ENCODE peak calls at places on chromosomes 13 and 19, in ten cellular contexts. H is T-helper 9 cell; W is NCI-H82; G is endothelial cell; J is right cardiac atrium; U is kidney epithelial cell; Q is omental fat pad; K is nephron progenitor cell; N is T-helper 2 cell treated with Interferon-gamma antibody and Interleukin-4, amounts not matched to agents 5 μg/mL and 100 μg/mL, for 36 hours; A is cardiac muscle cell. I is an unnamed sample.
A peak's percentile ranks its signal among the peaks of the same experiment; 100 is the strongest.

GRCh38 chr13:59263531-59263930 is 900.2 kb downstream of the DIAPH3 start:
- DNase-seq in H (no peak), W (peak; percentile 11), G (no peak), J (no peak), U (no peak), Q (no peak), K (no peak), N (no peak), A (no peak), I (no peak)

GRCh38 chr13:51955281-51955771 is 55.9 kb downstream of the ATP7B start:
- DNase-seq in H (no peak), W (no peak), G (no peak), J (no peak), U (no peak), Q (no peak), K (no peak), N (no peak), A (no peak), I (no peak)

GRCh38 chr19:7635670-7636069 is 1.2 kb upstream of the STXBP2 start:
- DNase-seq in H (no peak), W (no peak), G (no peak), J (no peak), U (no peak), Q (no peak), K (no peak), N (no peak), A (no peak), I (no peak)

GRCh38 chr13:106619688-106620555 is 52.0 kb upstream of the ARGLU1 start:
- DNase-seq in H (no peak), W (peak; percentile 86), G (peak; percentile 26), J (no peak), U (peak; percentile 29), Q (no peak), K (peak; percentile 36), N (no peak), A (peak; percentile 77), I (no peak)

GRCh38 chr13:24168980-24169379 is 8.5 kb downstream of the SPATA13 start:
- DNase-seq in H (no peak), W (no peak), G (no peak), J (no peak), U (no peak), Q (no peak), K (no peak), N (no peak), A (no peak), I (no peak)

GRCh38 chr19:15304140-15304705 is 28.1 kb downstream of the BRD4 start:
- DNase-seq in H (no peak), W (no peak), G (no peak), J (no peak), U (no peak), Q (no peak), K (no peak), N (peak; percentile 43), A (peak; percentile 47), I (peak; percentile 67)

GRCh38 chr19:18418725-18419194 is 438 bp upstream of the SSBP4 start:
- DNase-seq in H (no peak), W (no peak), G (no peak), J (peak; percentile 64), U (no peak), Q (no peak), K (no peak), N (no peak), A (no peak), I (peak; percentile 70)

GRCh38 chr19:50427997-50428425 is 4.7 kb upstream of the MYBPC2 start:
- DNase-seq in H (peak; percentile 12), W (no peak), G (no peak), J (peak; percentile 90), U (peak; percentile 39), Q (peak; percentile 44), K (peak; percentile 70), N (peak; percentile 22), A (peak; percentile 34), I (peak; percentile 93)

GRCh38 chr19:38522915-38523314 is 89.4 kb downstream of the RYR1 start:
- DNase-seq in H (no peak), W (no peak), G (no peak), J (no peak), U (no peak), Q (no peak), K (no peak), N (no peak), A (no peak), I (no peak)

GRCh38 chr13:84563611-84564010 is 681.3 kb upstream of the SLITRK1 start:
- DNase-seq in H (no peak), W (no peak), G (no peak), J (no peak), U (no peak), Q (no peak), K (no peak), N (no peak), A (no peak), I (no peak)

GRCh38 chr13:112773601-112774447 is 84.0 kb downstream of the ATP11A start:
- DNase-seq in H (no peak), W (no peak), G (no peak), J (no peak), U (no peak), Q (no peak), K (no peak), N (no peak), A (no peak), I (no peak)

GRCh38 chr19:34230833-34231232 is 23.5 kb upstream of the GARRE1 start:
- DNase-seq in H (no peak), W (no peak), G (no peak), J (no peak), U (no peak), Q (no peak), K (no peak), N (no peak), A (no peak), I (no peak)

GRCh38 chr13:25180795-25181537 is 8.9 kb upstream of the AMER2 start:
- DNase-seq in H (no peak), W (peak; percentile 99), G (no peak), J (no peak), U (no peak), Q (no peak), K (no peak), N (no peak), A (no peak), I (no peak)

GRCh38 chr19:12933287-12934072 is at the start of gene FARSA:
- DNase-seq in H (peak; percentile 83), W (peak; percentile 98), G (peak; percentile 86), J (peak; percentile 92), U (peak; percentile 63), Q (peak; percentile 74), K (peak; percentile 88), N (peak; percentile 85), A (peak; percentile 94), I (peak; percentile 94)

GRCh38 chr19:19167612-19168011 is 2.5 kb downstream of the MEF2B start:
- DNase-seq in H (no peak), W (no peak), G (no peak), J (no peak), U (no peak), Q (no peak), K (no peak), N (no peak), A (no peak), I (no peak)